ENCODE peak calls at places on chromosome 21, in eight cellular contexts. One of them, this sample, is unnamed. For H3K4me1, the result is how much of the 10 kb centered on the place peaks cover.

GRCh38 chr21:25567472-25567871 is 39.8 kb downstream of the MRPL39 start:
- DNase-seq in A549: no peak
- DNase-seq in uterus: no peak
- DNase-seq in H9: no peak
- DNase-seq in fibroblast of lung: no peak
- DNase-seq in small intestine: no peak
- DNase-seq in CD8-positive, alpha-beta memory T cell: no peak
- DNase-seq in neural progenitor cell: no peak
- DNase-seq in this sample: no peak

GRCh38 chr21:26686705-26687104 is 113.6 kb upstream of the CYYR1 start:
- DNase-seq in A549: no peak
- DNase-seq in uterus: no peak
- DNase-seq in H9: no peak
- DNase-seq in fibroblast of lung: no peak
- DNase-seq in small intestine: no peak
- DNase-seq in CD8-positive, alpha-beta memory T cell: no peak
- DNase-seq in neural progenitor cell: no peak
- DNase-seq in this sample: no peak

GRCh38 chr21:29174607-29175013 is 44.2 kb downstream of the MAP3K7CL start:
- DNase-seq in A549: no peak
- DNase-seq in uterus: no peak
- DNase-seq in H9: no peak
- DNase-seq in fibroblast of lung: peak
- DNase-seq in small intestine: no peak
- DNase-seq in CD8-positive, alpha-beta memory T cell: no peak
- DNase-seq in neural progenitor cell: no peak
- DNase-seq in this sample: no peak

GRCh38 chr21:25107708-25108107 is 499.6 kb downstream of the MRPL39 start:
- DNase-seq in A549: no peak
- DNase-seq in uterus: no peak
- DNase-seq in H9: no peak
- DNase-seq in fibroblast of lung: peak
- DNase-seq in small intestine: no peak
- DNase-seq in CD8-positive, alpha-beta memory T cell: no peak
- DNase-seq in neural progenitor cell: no peak
- DNase-seq in this sample: no peak

GRCh38 chr21:27369234-27369633 is 402.3 kb upstream of the ADAMTS5 start:
- DNase-seq in A549: no peak
- DNase-seq in uterus: no peak
- DNase-seq in H9: no peak
- DNase-seq in fibroblast of lung: no peak
- DNase-seq in small intestine: no peak
- DNase-seq in CD8-positive, alpha-beta memory T cell: no peak
- DNase-seq in neural progenitor cell: no peak
- DNase-seq in this sample: no peak

GRCh38 chr21:39159342-39160063 is 23.7 kb downstream of the PSMG1 start:
- DNase-seq in A549: no peak
- DNase-seq in uterus: no peak
- DNase-seq in H9: no peak
- DNase-seq in fibroblast of lung: peak
- DNase-seq in small intestine: no peak
- DNase-seq in CD8-positive, alpha-beta memory T cell: no peak
- DNase-seq in neural progenitor cell: no peak
- DNase-seq in this sample: no peak

GRCh38 chr21:16551101-16551695 is 821.4 kb downstream of the USP25 start:
- DNase-seq in A549: no peak
- DNase-seq in uterus: no peak
- DNase-seq in H9: no peak
- DNase-seq in fibroblast of lung: no peak
- DNase-seq in small intestine: no peak
- DNase-seq in CD8-positive, alpha-beta memory T cell: no peak
- DNase-seq in neural progenitor cell: peak
- DNase-seq in this sample: no peak

GRCh38 chr21:35023396-35024070 is 25.6 kb downstream of the RUNX1 start:
- DNase-seq in A549: no peak
- DNase-seq in uterus: no peak
- DNase-seq in H9: no peak
- DNase-seq in fibroblast of lung: no peak
- DNase-seq in small intestine: peak
- DNase-seq in CD8-positive, alpha-beta memory T cell: no peak
- DNase-seq in neural progenitor cell: no peak
- DNase-seq in this sample: no peak

GRCh38 chr21:36909901-36910561 is 56.4 kb downstream of the HLCS start:
- DNase-seq in A549: peak
- DNase-seq in uterus: no peak
- DNase-seq in H9: no peak
- DNase-seq in fibroblast of lung: peak
- DNase-seq in small intestine: peak
- DNase-seq in CD8-positive, alpha-beta memory T cell: no peak
- DNase-seq in neural progenitor cell: no peak
- DNase-seq in this sample: no peak
- H3K27ac ChIP-seq in A549: peak
- H3K27ac ChIP-seq in uterus: no peak
- H3K27ac ChIP-seq in H9: no peak
- H3K27ac ChIP-seq in fibroblast of lung: peak
- H3K27ac ChIP-seq in small intestine: no peak
- H3K27ac ChIP-seq in CD8-positive, alpha-beta memory T cell: no peak
- H3K27ac ChIP-seq in neural progenitor cell: no peak
- H3K27ac ChIP-seq in this sample: peak

GRCh38 chr21:31711745-31712144 is 20.2 kb downstream of the SCAF4 start:
- DNase-seq in A549: no peak
- DNase-seq in uterus: no peak
- DNase-seq in H9: no peak
- DNase-seq in fibroblast of lung: no peak
- DNase-seq in small intestine: no peak
- DNase-seq in CD8-positive, alpha-beta memory T cell: no peak
- DNase-seq in neural progenitor cell: no peak
- DNase-seq in this sample: no peak

GRCh38 chr21:31714741-31715365 is 17.1 kb downstream of the SCAF4 start:
- DNase-seq in A549: no peak
- DNase-seq in uterus: no peak
- DNase-seq in H9: no peak
- DNase-seq in fibroblast of lung: no peak
- DNase-seq in small intestine: no peak
- DNase-seq in CD8-positive, alpha-beta memory T cell: no peak
- DNase-seq in neural progenitor cell: no peak
- DNase-seq in this sample: no peak

GRCh38 chr21:31713115-31713514 is 18.8 kb downstream of the SCAF4 start:
- DNase-seq in A549: no peak
- DNase-seq in uterus: no peak
- DNase-seq in H9: no peak
- DNase-seq in fibroblast of lung: no peak
- DNase-seq in small intestine: no peak
- DNase-seq in CD8-positive, alpha-beta memory T cell: no peak
- DNase-seq in neural progenitor cell: no peak
- DNase-seq in this sample: no peak

GRCh38 chr21:31716106-31716505 is 15.8 kb downstream of the SCAF4 start:
- DNase-seq in A549: no peak
- DNase-seq in uterus: no peak
- DNase-seq in H9: no peak
- DNase-seq in fibroblast of lung: no peak
- DNase-seq in small intestine: no peak
- DNase-seq in CD8-positive, alpha-beta memory T cell: no peak
- DNase-seq in neural progenitor cell: no peak
- DNase-seq in this sample: no peak

GRCh38 chr21:31713973-31714740 is 17.8 kb downstream of the SCAF4 start:
- DNase-seq in A549: no peak
- DNase-seq in uterus: no peak
- DNase-seq in H9: no peak
- DNase-seq in fibroblast of lung: no peak
- DNase-seq in small intestine: no peak
- DNase-seq in CD8-positive, alpha-beta memory T cell: no peak
- DNase-seq in neural progenitor cell: no peak
- DNase-seq in this sample: no peak
- H3K4me1 ChIP-seq in A549: half or more
- H3K4me1 ChIP-seq in uterus: under half
- H3K4me1 ChIP-seq in H9: under half
- H3K4me1 ChIP-seq in fibroblast of lung: under half
- H3K4me1 ChIP-seq in small intestine: under half
- H3K4me1 ChIP-seq in CD8-positive, alpha-beta memory T cell: half or more
- H3K4me1 ChIP-seq in neural progenitor cell: under half
- H3K4me1 ChIP-seq in this sample: under half

GRCh38 chr21:45874716-45875415 is 106.7 kb upstream of the COL6A1 start:
- DNase-seq in A549: no peak
- DNase-seq in uterus: peak
- DNase-seq in H9: no peak
- DNase-seq in fibroblast of lung: peak
- DNase-seq in small intestine: no peak
- DNase-seq in CD8-positive, alpha-beta memory T cell: no peak
- DNase-seq in neural progenitor cell: peak
- DNase-seq in this sample: no peak

GRCh38 chr21:45875881-45876280 is 105.7 kb upstream of the COL6A1 start:
- DNase-seq in A549: no peak
- DNase-seq in uterus: no peak
- DNase-seq in H9: no peak
- DNase-seq in fibroblast of lung: no peak
- DNase-seq in small intestine: no peak
- DNase-seq in CD8-positive, alpha-beta memory T cell: no peak
- DNase-seq in neural progenitor cell: no peak
- DNase-seq in this sample: no peak

GRCh38 chr21:45876381-45877159 is 105.0 kb upstream of the COL6A1 start:
- DNase-seq in A549: no peak
- DNase-seq in uterus: peak
- DNase-seq in H9: no peak
- DNase-seq in fibroblast of lung: peak
- DNase-seq in small intestine: no peak
- DNase-seq in CD8-positive, alpha-beta memory T cell: no peak
- DNase-seq in neural progenitor cell: peak
- DNase-seq in this sample: no peak

GRCh38 chr21:45873866-45874265 is 107.7 kb upstream of the COL6A1 start:
- DNase-seq in A549: no peak
- DNase-seq in uterus: no peak
- DNase-seq in H9: no peak
- DNase-seq in fibroblast of lung: no peak
- DNase-seq in small intestine: no peak
- DNase-seq in CD8-positive, alpha-beta memory T cell: no peak
- DNase-seq in neural progenitor cell: no peak
- DNase-seq in this sample: no peak

DNA sequence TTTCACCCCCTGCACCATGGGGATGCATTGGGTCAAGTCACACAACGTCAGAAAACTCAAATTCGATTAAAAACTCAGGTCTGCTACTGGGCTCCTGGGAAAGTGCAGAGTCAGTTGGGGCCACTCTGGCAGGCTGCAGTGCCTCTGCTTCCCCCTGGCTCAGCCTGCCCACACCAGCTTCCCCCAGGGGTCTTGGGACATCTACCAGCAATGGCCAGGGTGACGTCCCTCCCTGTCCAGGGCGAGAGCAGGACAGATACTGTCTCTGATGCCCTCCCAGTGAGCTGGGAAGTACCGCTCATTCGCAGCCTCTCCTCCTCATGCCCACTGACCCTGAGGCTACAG is 106.2 kb upstream of the COL6A1 start:
- DNase-seq in A549: no peak
- DNase-seq in uterus: no peak
- DNase-seq in H9: no peak
- DNase-seq in fibroblast of lung: no peak
- DNase-seq in small intestine: no peak
- DNase-seq in CD8-positive, alpha-beta memory T cell: no peak
- DNase-seq in neural progenitor cell: no peak
- DNase-seq in this sample: no peak
- H3K27ac ChIP-seq in A549: no peak
- H3K27ac ChIP-seq in uterus: peak
- H3K27ac ChIP-seq in H9: no peak
- H3K27ac ChIP-seq in fibroblast of lung: peak
- H3K27ac ChIP-seq in small intestine: no peak
- H3K27ac ChIP-seq in CD8-positive, alpha-beta memory T cell: no peak
- H3K27ac ChIP-seq in neural progenitor cell: no peak
- H3K27ac ChIP-seq in this sample: no peak

GRCh38 chr21:42111470-42111743 is 40.3 kb downstream of the UMODL1 start:
- DNase-seq in A549: no peak
- DNase-seq in uterus: no peak
- DNase-seq in H9: no peak
- DNase-seq in fibroblast of lung: no peak
- DNase-seq in small intestine: no peak
- DNase-seq in CD8-positive, alpha-beta memory T cell: no peak
- DNase-seq in neural progenitor cell: no peak
- DNase-seq in this sample: no peak

GRCh38 chr21:42110691-42111469 is 39.8 kb downstream of the UMODL1 start:
- DNase-seq in A549: no peak
- DNase-seq in uterus: no peak
- DNase-seq in H9: no peak
- DNase-seq in fibroblast of lung: no peak
- DNase-seq in small intestine: no peak
- DNase-seq in CD8-positive, alpha-beta memory T cell: no peak
- DNase-seq in neural progenitor cell: no peak
- DNase-seq in this sample: no peak

GRCh38 chr21:42112223-42112622 is 41.1 kb downstream of the UMODL1 start:
- DNase-seq in A549: no peak
- DNase-seq in uterus: no peak
- DNase-seq in H9: no peak
- DNase-seq in fibroblast of lung: no peak
- DNase-seq in small intestine: no peak
- DNase-seq in CD8-positive, alpha-beta memory T cell: no peak
- DNase-seq in neural progenitor cell: no peak
- DNase-seq in this sample: no peak

GRCh38 chr21:42112857-42113256 is 41.7 kb downstream of the UMODL1 start:
- DNase-seq in A549: no peak
- DNase-seq in uterus: no peak
- DNase-seq in H9: no peak
- DNase-seq in fibroblast of lung: peak
- DNase-seq in small intestine: no peak
- DNase-seq in CD8-positive, alpha-beta memory T cell: no peak
- DNase-seq in neural progenitor cell: no peak
- DNase-seq in this sample: no peak

DNA sequence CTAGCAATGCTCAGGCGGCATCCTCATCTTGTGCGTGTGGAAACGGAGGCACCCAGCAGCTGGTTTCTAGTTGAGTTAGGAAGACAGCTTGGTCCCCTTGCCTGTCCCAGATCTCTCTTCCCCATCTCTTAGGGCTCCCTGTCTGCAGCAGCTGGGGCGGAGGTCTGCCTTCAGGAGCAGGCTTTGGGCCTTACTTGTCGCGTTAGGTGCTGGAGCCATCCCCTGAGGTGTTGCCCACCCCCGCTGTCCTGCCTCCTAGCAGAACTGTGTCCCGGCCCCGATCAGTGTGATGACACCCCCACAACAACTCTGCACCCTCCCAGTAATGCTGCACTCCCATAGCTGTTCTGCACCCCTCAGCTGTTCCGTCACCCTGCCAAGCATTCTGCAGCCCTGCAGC is 40.7 kb downstream of the UMODL1 start:
- DNase-seq in A549: no peak
- DNase-seq in uterus: no peak
- DNase-seq in H9: no peak
- DNase-seq in fibroblast of lung: no peak
- DNase-seq in small intestine: no peak
- DNase-seq in CD8-positive, alpha-beta memory T cell: no peak
- DNase-seq in neural progenitor cell: no peak
- DNase-seq in this sample: no peak
- H3K4me1 ChIP-seq in A549: under half
- H3K4me1 ChIP-seq in uterus: under half
- H3K4me1 ChIP-seq in H9: under half
- H3K4me1 ChIP-seq in fibroblast of lung: under half
- H3K4me1 ChIP-seq in small intestine: under half
- H3K4me1 ChIP-seq in CD8-positive, alpha-beta memory T cell: under half
- H3K4me1 ChIP-seq in neural progenitor cell: under half
- H3K4me1 ChIP-seq in this sample: under half

This sample was measured in CD4-positive, CD25-positive, alpha-beta regulatory T cell.